ENCODE peak calls at places on chromosomes 1 and 21, in eight cellular contexts. One of them, this sample, is unnamed.

GRCh38 chr1:191634801-191635520 is 523.3 kb upstream of the RGS18 start:
- DNase-seq in T follicular helper cell: no peak
- DNase-seq in effector memory CD8-positive, alpha-beta T cell: no peak
- DNase-seq in amygdala: no peak
- DNase-seq in iPS-NIHi11: no peak
- DNase-seq in stimulated activated CD8-positive, alpha-beta memory T cell treated with anti-CD3 and anti-CD28 coated beads, Interleukin-15, amount 100 ng/mL, for 24 hours: no peak
- DNase-seq in neural crest cell: no peak
- DNase-seq in testis: no peak
- DNase-seq in this sample: no peak

GRCh38 chr1:11045428-11046269 is 1.4 kb downstream of the MASP2 start:
- DNase-seq in T follicular helper cell: no peak
- DNase-seq in effector memory CD8-positive, alpha-beta T cell: no peak
- DNase-seq in amygdala: no peak
- DNase-seq in iPS-NIHi11: peak
- DNase-seq in stimulated activated CD8-positive, alpha-beta memory T cell treated with anti-CD3 and anti-CD28 coated beads, Interleukin-15, amount 100 ng/mL, for 24 hours: no peak
- DNase-seq in neural crest cell: peak
- DNase-seq in testis: no peak
- DNase-seq in this sample: no peak

GRCh38 chr1:66291047-66291864 is 242.7 kb upstream of the SGIP1 start:
- DNase-seq in T follicular helper cell: no peak
- DNase-seq in effector memory CD8-positive, alpha-beta T cell: no peak
- DNase-seq in amygdala: no peak
- DNase-seq in iPS-NIHi11: no peak
- DNase-seq in stimulated activated CD8-positive, alpha-beta memory T cell treated with anti-CD3 and anti-CD28 coated beads, Interleukin-15, amount 100 ng/mL, for 24 hours: no peak
- DNase-seq in neural crest cell: no peak
- DNase-seq in testis: no peak
- DNase-seq in this sample: no peak

GRCh38 chr1:205360166-205360565 is 3.4 kb upstream of the KLHDC8A start:
- DNase-seq in T follicular helper cell: no peak
- DNase-seq in effector memory CD8-positive, alpha-beta T cell: no peak
- DNase-seq in amygdala: peak
- DNase-seq in iPS-NIHi11: no peak
- DNase-seq in stimulated activated CD8-positive, alpha-beta memory T cell treated with anti-CD3 and anti-CD28 coated beads, Interleukin-15, amount 100 ng/mL, for 24 hours: no peak
- DNase-seq in neural crest cell: no peak
- DNase-seq in testis: peak
- DNase-seq in this sample: no peak

GRCh38 chr1:201622824-201623223 is 83.9 kb downstream of the NAV1 start:
- DNase-seq in T follicular helper cell: no peak
- DNase-seq in effector memory CD8-positive, alpha-beta T cell: no peak
- DNase-seq in amygdala: no peak
- DNase-seq in iPS-NIHi11: no peak
- DNase-seq in stimulated activated CD8-positive, alpha-beta memory T cell treated with anti-CD3 and anti-CD28 coated beads, Interleukin-15, amount 100 ng/mL, for 24 hours: no peak
- DNase-seq in neural crest cell: no peak
- DNase-seq in testis: no peak
- DNase-seq in this sample: no peak

GRCh38 chr1:229798558-229798957 is 172.5 kb downstream of the URB2 start:
- DNase-seq in T follicular helper cell: no peak
- DNase-seq in effector memory CD8-positive, alpha-beta T cell: no peak
- DNase-seq in amygdala: no peak
- DNase-seq in iPS-NIHi11: no peak
- DNase-seq in stimulated activated CD8-positive, alpha-beta memory T cell treated with anti-CD3 and anti-CD28 coated beads, Interleukin-15, amount 100 ng/mL, for 24 hours: no peak
- DNase-seq in neural crest cell: no peak
- DNase-seq in testis: no peak
- DNase-seq in this sample: no peak

GRCh38 chr1:33902486-33903209 is 38.8 kb downstream of the HMGB4 start:
- DNase-seq in T follicular helper cell: no peak
- DNase-seq in effector memory CD8-positive, alpha-beta T cell: no peak
- DNase-seq in amygdala: no peak
- DNase-seq in iPS-NIHi11: no peak
- DNase-seq in stimulated activated CD8-positive, alpha-beta memory T cell treated with anti-CD3 and anti-CD28 coated beads, Interleukin-15, amount 100 ng/mL, for 24 hours: no peak
- DNase-seq in neural crest cell: no peak
- DNase-seq in testis: no peak
- DNase-seq in this sample: no peak

GRCh38 chr21:20728691-20729090 is 269.5 kb upstream of the NCAM2 start:
- DNase-seq in T follicular helper cell: no peak
- DNase-seq in effector memory CD8-positive, alpha-beta T cell: no peak
- DNase-seq in amygdala: no peak
- DNase-seq in iPS-NIHi11: no peak
- DNase-seq in stimulated activated CD8-positive, alpha-beta memory T cell treated with anti-CD3 and anti-CD28 coated beads, Interleukin-15, amount 100 ng/mL, for 24 hours: no peak
- DNase-seq in neural crest cell: no peak
- DNase-seq in testis: no peak
- DNase-seq in this sample: no peak

GRCh38 chr1:229879746-229880145 is 187.3 kb upstream of the GALNT2 start:
- DNase-seq in T follicular helper cell: no peak
- DNase-seq in effector memory CD8-positive, alpha-beta T cell: no peak
- DNase-seq in amygdala: no peak
- DNase-seq in iPS-NIHi11: no peak
- DNase-seq in stimulated activated CD8-positive, alpha-beta memory T cell treated with anti-CD3 and anti-CD28 coated beads, Interleukin-15, amount 100 ng/mL, for 24 hours: no peak
- DNase-seq in neural crest cell: no peak
- DNase-seq in testis: no peak
- DNase-seq in this sample: no peak

GRCh38 chr1:2503554-2504223 is 22.7 kb downstream of the PANK4 start:
- DNase-seq in T follicular helper cell: no peak
- DNase-seq in effector memory CD8-positive, alpha-beta T cell: no peak
- DNase-seq in amygdala: no peak
- DNase-seq in iPS-NIHi11: peak
- DNase-seq in stimulated activated CD8-positive, alpha-beta memory T cell treated with anti-CD3 and anti-CD28 coated beads, Interleukin-15, amount 100 ng/mL, for 24 hours: no peak
- DNase-seq in neural crest cell: no peak
- DNase-seq in testis: no peak
- DNase-seq in this sample: no peak